ENCODE peak calls at places on chromosomes 12 and 14, in nine cellular contexts. F is brain microvascular endothelial cell, K is dorsolateral prefrontal cortex, G is AG09309, J is astrocyte of the spinal cord, S is PC-9, W is tibial nerve, P is AG10803, V is GM12865. R is an unnamed sample.
A peak's percentile ranks its signal among the peaks of the same experiment; 100 is the strongest.

GRCh38 chr12:44546037-44546436 is 330.1 kb downstream of the NELL2 start:
- DNase-seq in F (no peak), S (no peak), G (no peak), W (no peak), P (no peak), V (no peak), J (no peak), K (no peak), R (no peak)

GRCh38 chr12:88958153-88958552 is 377.9 kb upstream of the KITLG start:
- DNase-seq in K (no peak), W (no peak), J (no peak), V (no peak), P (no peak), F (no peak), G (no peak), S (no peak), R (no peak)

GRCh38 chr14:39683711-39684110 is 251.5 kb upstream of the FBXO33 start:
- DNase-seq in G (no peak), J (no peak), F (no peak), W (no peak), S (no peak), K (no peak), P (no peak), V (no peak), R (no peak)

GRCh38 chr12:81377771-81378170 is 299.9 kb downstream of the ACSS3 start:
- DNase-seq in J (no peak), F (no peak), V (no peak), P (no peak), S (no peak), K (no peak), G (no peak), W (no peak), R (no peak)

GRCh38 chr12:13851828-13852227 is 129.6 kb downstream of the GRIN2B start:
- DNase-seq in S (no peak), W (no peak), P (no peak), K (no peak), G (no peak), J (no peak), F (no peak), V (no peak), R (no peak)

GRCh38 chr12:124422570-124423523 is 128.0 kb downstream of the RFLNA start:
- DNase-seq in J (peak; percentile 98), P (peak; percentile 95), F (peak; percentile 75), K (peak; percentile 74), S (peak; percentile 84), W (peak; percentile 95), G (peak; percentile 86), V (no peak), R (peak; percentile 26)

GRCh38 chr14:90483551-90483950 is 86.7 kb downstream of the CALM1 start:
- DNase-seq in P (no peak), G (no peak), W (no peak), J (no peak), V (no peak), K (no peak), F (no peak), S (no peak), R (no peak)

GRCh38 chr12:113302925-113303640 is 31.8 kb downstream of the SLC8B1 start:
- DNase-seq in V (peak; percentile 31), F (no peak), G (no peak), W (no peak), K (no peak), J (no peak), P (no peak), S (no peak), R (no peak)

GRCh38 chr12:130484221-130484620 is 146.5 kb downstream of the PIWIL1 start:
- DNase-seq in S (no peak), K (no peak), J (no peak), W (no peak), F (no peak), G (no peak), P (no peak), V (no peak), R (no peak)

GRCh38 chr14:90726656-90727055 is 89.6 kb downstream of the TTC7B start:
- DNase-seq in V (no peak), G (no peak), J (peak; percentile 80), W (peak; percentile 54), F (peak; percentile 60), P (peak; percentile 73), K (peak; percentile 52), S (peak; percentile 57), R (peak; percentile 13)

GRCh38 chr12:116179384-116179783 is 98.1 kb downstream of the MED13L start:
- DNase-seq in S (no peak), P (no peak), W (no peak), K (no peak), V (no peak), G (no peak), F (no peak), J (no peak), R (no peak)

GRCh38 chr14:90341784-90342183 is 10.0 kb upstream of the NRDE2 start:
- DNase-seq in V (no peak), P (no peak), F (no peak), S (no peak), W (no peak), J (no peak), K (no peak), G (no peak), R (no peak)

GRCh38 chr14:95993768-95994592 is 45.2 kb upstream of the C14orf132 start:
- DNase-seq in W (no peak), J (peak; percentile 53), G (peak; percentile 4), V (peak; percentile 51), P (peak; percentile 44), F (peak; percentile 11), S (no peak), K (no peak), R (peak; percentile 15)

GRCh38 chr12:97456792-97457191 is 5.8 kb upstream of the RMST start:
- DNase-seq in S (no peak), G (no peak), V (no peak), W (no peak), F (no peak), J (no peak), P (no peak), K (no peak), R (no peak)

GRCh38 chr12:38291160-38291559 is 25.4 kb upstream of the ALG10B start:
- DNase-seq in F (no peak), S (no peak), W (no peak), J (no peak), K (no peak), V (no peak), P (no peak), G (no peak), R (no peak)

GRCh38 chr12:124917841-124918621 is 3.6 kb upstream of the UBC start:
- DNase-seq in P (no peak), V (no peak), W (no peak), F (no peak), G (no peak), S (peak; percentile 65), J (no peak), K (no peak), R (no peak)

GRCh38 chr12:124804011-124804621 is 59.5 kb downstream of the SCARB1 start:
- DNase-seq in S (peak; percentile 58), V (no peak), P (peak; percentile 46), F (no peak), G (no peak), K (peak; percentile 37), J (peak; percentile 13), W (no peak), R (no peak)

GRCh38 chr14:92215579-92215978 is 93.8 kb downstream of the CPSF2 start:
- DNase-seq in F (no peak), S (no peak), K (no peak), G (no peak), P (peak; percentile 15), W (no peak), J (no peak), V (no peak), R (no peak)

GRCh38 chr12:77648716-77649115 is 182.0 kb upstream of the NAV3 start:
- DNase-seq in S (no peak), W (no peak), K (no peak), G (no peak), F (no peak), V (no peak), P (peak; percentile 33), J (no peak), R (no peak)

GRCh38 chr12:56632701-56633464 is 2.8 kb upstream of the BAZ2A start:
- DNase-seq in W (no peak), F (no peak), K (no peak), J (no peak), V (no peak), G (no peak), P (no peak), S (no peak), R (no peak)

GRCh38 chr12:22289250-22289649 is 45.3 kb downstream of the ST8SIA1 start:
- DNase-seq in V (no peak), W (no peak), G (no peak), P (no peak), K (no peak), F (no peak), J (no peak), S (no peak), R (no peak)

DNA sequence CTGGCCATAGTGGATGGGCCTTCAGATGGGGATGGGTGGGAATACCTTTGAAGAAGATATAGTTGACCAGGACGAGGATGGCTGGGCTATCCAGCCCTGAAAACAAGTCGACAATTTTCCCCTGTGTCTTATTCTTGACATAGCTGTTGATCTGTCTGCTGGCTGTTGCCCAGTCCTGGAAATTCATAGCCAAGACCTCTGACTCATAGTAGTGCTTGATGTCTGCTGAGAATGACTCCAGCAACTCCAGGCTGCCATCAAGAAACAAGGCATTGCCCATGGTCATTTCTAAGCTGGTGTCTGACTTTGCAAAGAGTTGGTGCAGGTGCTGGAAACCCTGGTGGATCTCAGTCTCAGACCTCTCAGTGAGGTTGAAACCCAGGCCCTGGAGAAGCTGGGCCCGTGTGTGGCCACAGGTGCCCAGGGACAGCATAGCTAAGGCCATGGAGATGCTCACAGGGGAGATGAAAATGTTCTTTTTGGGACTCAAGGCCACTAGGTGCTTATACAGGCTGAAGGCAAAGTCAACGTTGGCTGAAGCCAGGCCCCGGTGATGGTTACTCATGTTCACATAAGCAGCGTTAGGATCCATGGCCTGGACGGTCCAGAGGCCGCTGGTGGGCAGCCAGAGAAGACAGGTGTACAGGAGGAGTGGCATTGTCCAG is 9.0 kb downstream of the SERPINA6 start:
- DNase-seq in F (peak; percentile 18), S (no peak), V (no peak), K (no peak), P (peak; percentile 40), J (peak; percentile 41), W (no peak), G (no peak), R (no peak)
- TF ChIP-seq CTCF in F (no peak), S (no peak), V (no peak), K (no peak), P (no peak), J (no peak), W (no peak), G (no peak), R (no peak)

GRCh38 chr12:111600296-111600562 is 1.1 kb upstream of the ATXN2 start:
- DNase-seq in W (no peak), G (no peak), P (no peak), F (no peak), V (no peak), J (no peak), S (no peak), K (no peak), R (no peak)
- H3K4me3 ChIP-seq in W (peak overlapping the region; percentile 97), G (peak overlapping the region; percentile 90), P (peak overlapping the region; percentile 89), F (peak overlapping the region; percentile 88), V (peak overlapping the region; percentile 83), J (peak overlapping the region; percentile 94), S (peak overlapping the region; percentile 98), K (peak overlapping the region; percentile 75), R (peak overlapping the region; percentile 98)

GRCh38 chr12:123109319-123109772 is 41.5 kb downstream of the PITPNM2 start:
- DNase-seq in F (no peak), W (no peak), J (peak; percentile 58), P (no peak), V (no peak), K (peak; percentile 29), S (no peak), G (no peak), R (no peak)
- TF ChIP-seq CTCF in F (no peak), W (no peak), J (no peak), P (no peak), V (no peak), K (no peak), S (no peak), G (no peak), R (no peak)

GRCh38 chr12:95257541-95257940 is 39.9 kb downstream of the VEZT start:
- DNase-seq in S (no peak), W (no peak), K (no peak), P (no peak), J (peak; percentile 15), V (no peak), G (no peak), F (no peak), R (no peak)
- H3K4me3 ChIP-seq in S (no peak overlapping the region), W (no peak overlapping the region), K (no peak overlapping the region), P (no peak overlapping the region), J (no peak overlapping the region), V (no peak overlapping the region), G (no peak overlapping the region), F (no peak overlapping the region), R (no peak overlapping the region)

R was measured in epithelial cell of proximal tubule.